ENCODE peak calls at places on chromosomes 16 and 17, in five cellular contexts. C is dermis blood vessel endothelial cell, A is HEK293T, E is mesothelial cell of epicardium, B is A172. D is an unnamed sample.

GRCh38 chr17:2213291-2213960 is 90.2 kb downstream of the SMG6 start:
- DNase-seq in C (no peak), A (no peak), E (no peak), B (no peak), D (no peak)

GRCh38 chr16:30395992-30396560 is 856 bp downstream of the ZNF48 start:
- DNase-seq in C (no peak), A (peak), E (no peak), B (peak), D (no peak)

GRCh38 chr16:1911467-1912214 is 6.6 kb downstream of the HS3ST6 start:
- DNase-seq in C (no peak), A (no peak), E (no peak), B (no peak), D (no peak)

GRCh38 chr17:47959825-47960655 is 2.4 kb upstream of the PRR15L start:
- DNase-seq in C (no peak), A (no peak), E (no peak), B (no peak), D (no peak)

GRCh38 chr16:67019171-67019570 is 9.8 kb upstream of the CBFB start:
- DNase-seq in C (no peak), A (no peak), E (peak), B (no peak), D (no peak)

GRCh38 chr16:57216968-57217367 is 28.1 kb upstream of the ARL2BP start:
- DNase-seq in C (no peak), A (no peak), E (no peak), B (no peak), D (no peak)

GRCh38 chr16:81601008-81601428 is 156.4 kb downstream of the CMIP start:
- DNase-seq in C (peak), A (no peak), E (no peak), B (peak), D (no peak)

GRCh38 chr16:75250809-75251279 is 580 bp downstream of the BCAR1 start:
- DNase-seq in C (peak), A (peak), E (peak), B (no peak), D (no peak)

GRCh38 chr16:81720973-81721907 is 57.9 kb upstream of the PLCG2 start:
- DNase-seq in C (no peak), A (no peak), E (no peak), B (no peak), D (no peak)

GRCh38 chr17:21530311-21530710 is 154.2 kb downstream of the KCNJ12 start:
- DNase-seq in C (no peak), A (no peak), E (no peak), B (no peak), D (no peak)

GRCh38 chr17:63790057-63790456 is 16.1 kb downstream of the DDX42 start:
- DNase-seq in C (no peak), A (no peak), E (no peak), B (no peak), D (no peak)

GRCh38 chr16:66293932-66294331 is 72.6 kb upstream of the CDH5 start:
- DNase-seq in C (no peak), A (no peak), E (peak), B (no peak), D (no peak)

GRCh38 chr16:89478576-89479221 is 11.7 kb downstream of the ANKRD11 start:
- DNase-seq in C (no peak), A (no peak), E (no peak), B (peak), D (no peak)

GRCh38 chr17:76528528-76529223 is 8.8 kb downstream of the CYGB start:
- DNase-seq in C (no peak), A (no peak), E (no peak), B (no peak), D (no peak)

GRCh38 chr16:83689385-83689831 is 118.4 kb upstream of the HSBP1 start:
- DNase-seq in C (peak), A (no peak), E (no peak), B (peak), D (no peak)

GRCh38 chr17:29930399-29931010 is 477 bp upstream of the SSH2 start:
- DNase-seq in C (peak), A (no peak), E (no peak), B (no peak), D (peak)

GRCh38 chr17:8160224-8160577 is 2.5 kb downstream of the VAMP2 start:
- DNase-seq in C (no peak), A (no peak), E (no peak), B (no peak), D (no peak)

GRCh38 chr16:21158208-21159110 is at the start of gene LDAF1:
- DNase-seq in C (peak), A (peak), E (peak), B (peak), D (peak)

GRCh38 chr17:65334391-65334790 is 197.2 kb downstream of the RGS9 start:
- DNase-seq in C (no peak), A (no peak), E (no peak), B (no peak), D (no peak)

GRCh38 chr16:85762970-85763369 is 12.1 kb upstream of the C16orf74 start:
- DNase-seq in C (no peak), A (no peak), E (no peak), B (no peak), D (no peak)

GRCh38 chr17:2935622-2936021 is 127.8 kb downstream of the OR1D5 start:
- DNase-seq in C (no peak), A (no peak), E (no peak), B (no peak), D (no peak)